ENCODE peak calls at places on chromosomes 7 and 10, in four cellular contexts. U, H, N and M are unnamed samples.

GRCh38 chr10:7152341-7152740 is 258.5 kb downstream of the SFMBT2 start:
- DNase-seq in H (no peak), N (no peak), U (no peak), M (no peak)

GRCh38 chr10:72483452-72483851 is 128.7 kb upstream of the DNAJB12 start:
- DNase-seq in H (peak), U (no peak), N (no peak), M (peak)

GRCh38 chr7:122532406-122533269 is 166.3 kb downstream of the RNF133 start:
- DNase-seq in H (no peak), U (peak), N (peak), M (no peak)

GRCh38 chr7:37100735-37101331 is 347.8 kb downstream of the ELMO1 start:
- DNase-seq in N (no peak), U (no peak), H (no peak), M (no peak)

GRCh38 chr7:2843191-2843685 is 870 bp downstream of the GNA12 start:
- DNase-seq in N (no peak), U (no peak), H (no peak), M (no peak)

GRCh38 chr7:79921976-79922375 is 212.7 kb upstream of the GNAI1 start:
- DNase-seq in N (no peak), H (peak), U (no peak), M (no peak)

GRCh38 chr7:117901089-117901797 is 28.0 kb upstream of the CTTNBP2 start:
- DNase-seq in H (no peak), N (no peak), U (no peak), M (no peak)

GRCh38 chr10:73854310-73854709 is 20.0 kb downstream of the CAMK2G start:
- DNase-seq in N (no peak), U (no peak), H (no peak), M (no peak)

GRCh38 chr7:54833021-54833467 is 74.0 kb upstream of the SEC61G start:
- DNase-seq in N (no peak), U (peak), H (no peak), M (no peak)

GRCh38 chr10:42790835-42791234 is 8.2 kb downstream of the BMS1 start:
- DNase-seq in N (no peak), H (no peak), U (peak), M (no peak)

GRCh38 chr10:132229834-132230556 is 43.2 kb downstream of the DPYSL4 start:
- DNase-seq in U (no peak), H (peak), N (peak), M (no peak)

GRCh38 chr10:103645141-103646054 is 151.9 kb downstream of the NEURL1 start:
- DNase-seq in U (no peak), H (no peak), N (no peak), M (peak)

GRCh38 chr10:105973252-105973877 is 1191.1 kb downstream of the SORCS1 start:
- DNase-seq in U (peak), H (no peak), N (no peak), M (no peak)

GRCh38 chr7:4842302-4843064 is 19.3 kb downstream of the PAPOLB start:
- DNase-seq in H (peak), N (no peak), U (no peak), M (no peak)

GRCh38 chr7:36712015-36712414 is 12.3 kb downstream of the AOAH start:
- DNase-seq in H (no peak), U (no peak), N (no peak), M (no peak)

GRCh38 chr10:3147117-3147820 is 25.3 kb downstream of the PITRM1 start:
- DNase-seq in N (no peak), H (no peak), U (no peak), M (no peak)

GRCh38 chr7:34756025-34756437 is 98.0 kb downstream of the NPSR1 start:
- DNase-seq in N (no peak), H (no peak), U (no peak), M (no peak)

GRCh38 chr10:72464438-72464837 is 109.7 kb upstream of the DNAJB12 start:
- DNase-seq in U (no peak), N (no peak), H (no peak), M (no peak)

GRCh38 chr7:120979765-120980499 is 8.6 kb upstream of the CPED1 start:
- DNase-seq in U (peak), H (no peak), N (no peak), M (no peak)

DNA sequence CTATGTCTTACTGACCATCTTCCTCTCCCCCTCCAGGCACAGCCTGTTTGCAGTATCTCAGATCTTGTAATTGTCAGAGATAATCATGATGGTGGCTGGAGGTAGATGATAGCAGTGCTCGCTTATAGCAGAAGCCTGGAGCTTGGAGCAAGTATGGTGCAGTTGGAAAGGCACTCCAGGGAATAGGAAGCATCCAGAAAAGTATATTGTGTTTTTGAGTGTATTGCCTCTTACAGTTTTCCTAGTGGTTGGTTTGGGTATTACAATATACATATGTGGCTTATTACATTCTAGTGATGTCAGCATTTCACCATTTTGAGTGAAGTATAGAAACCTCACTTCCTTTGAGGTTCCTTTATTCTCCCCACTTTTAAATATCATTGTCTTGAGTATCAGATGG is 101.5 kb downstream of the STK31 start:
- DNase-seq in U (no peak), N (no peak), H (no peak), M (no peak)
- TF ChIP-seq CTCF in U (peak), N (no peak), H (no peak), M (peak)

DNA sequence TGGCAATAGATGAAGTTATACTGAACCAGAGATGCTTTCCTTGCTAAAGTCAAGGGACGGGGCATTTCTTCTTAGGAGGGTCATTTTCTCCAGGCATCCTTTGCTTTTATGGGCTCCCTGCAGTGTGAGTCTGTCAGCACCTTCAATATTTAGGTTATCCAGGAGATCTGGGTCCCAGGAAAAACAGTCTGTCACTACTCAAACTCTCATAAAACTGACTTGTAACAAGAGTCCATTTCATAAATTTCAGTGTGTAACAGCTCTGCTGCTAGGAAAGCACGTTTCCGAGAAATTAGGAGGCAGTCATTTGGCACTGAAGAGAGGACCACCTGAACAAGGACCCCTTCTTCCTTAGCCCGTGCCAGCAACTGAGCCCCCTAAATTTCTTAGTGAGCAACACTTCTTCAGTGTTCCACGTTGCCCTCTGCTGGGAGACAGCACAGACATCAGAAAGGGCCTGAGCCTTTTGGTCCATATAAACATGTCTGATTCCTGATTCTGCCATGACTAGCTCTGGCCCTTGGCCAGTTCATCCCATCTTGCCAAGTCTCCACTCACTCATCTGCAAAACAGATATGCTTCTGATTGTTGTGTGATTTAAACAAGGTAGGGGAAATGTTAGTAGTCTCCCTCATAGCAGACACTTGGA is 7.2 kb downstream of the GCC1 start:
- DNase-seq in H (no peak), U (peak), N (no peak), M (no peak)
- TF ChIP-seq CTCF in H (no peak), U (peak), N (peak), M (no peak)

GRCh38 chr10:44909910-44910309 is 1.2 kb upstream of the TMEM72 start:
- DNase-seq in U (no peak), H (no peak), N (no peak), M (no peak)
- TF ChIP-seq CTCF in U (no peak), H (no peak), N (no peak), M (no peak)

DNA sequence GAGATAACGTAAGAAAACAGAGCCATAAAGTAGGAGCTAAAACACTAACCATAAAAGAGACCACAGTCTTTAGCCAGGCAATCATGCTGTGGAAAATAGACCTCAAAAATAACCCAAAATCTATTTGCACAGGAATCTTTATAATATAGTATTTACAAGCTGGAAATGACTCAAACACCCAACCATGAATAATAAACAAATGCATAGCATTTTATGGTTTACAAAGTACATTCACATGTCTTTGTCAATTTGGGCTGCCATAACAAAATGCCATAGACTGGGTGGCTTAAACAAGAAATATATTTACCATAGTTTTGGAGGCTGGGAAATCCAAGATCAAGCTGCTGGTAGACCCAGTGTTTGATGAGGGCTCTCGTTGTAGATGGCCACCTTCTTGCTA is 65.5 kb upstream of the GRB10 start:
- DNase-seq in N (no peak), U (no peak), H (no peak), M (no peak)
- TF ChIP-seq CTCF in N (no peak), U (no peak), H (no peak), M (no peak)